ENCODE peak calls at places on chromosome 21, in eight cellular contexts. D is pancreas, A is cardiac fibroblast, R is activated B cell treated with CpG ODN at 0.5 μM for 24 hours, Q is type B pancreatic cell, K is heart left ventricle, P is lower leg skin, O is endothelial cell. H is an unnamed sample.
A peak's percentile ranks its signal among the peaks of the same experiment; 100 is the strongest.

GRCh38 chr21:16002872-16003466 is 273.2 kb downstream of the USP25 start:
- DNase-seq in D (no peak), A (peak; percentile 65), R (no peak), Q (no peak), K (no peak), P (no peak), O (no peak), H (peak; percentile 34)

GRCh38 chr21:42383331-42383730 is 12.5 kb downstream of the TMPRSS3 start:
- DNase-seq in D (no peak), A (no peak), R (no peak), Q (no peak), K (no peak), P (no peak), O (no peak), H (no peak)

GRCh38 chr21:25790122-25790951 is 55.6 kb downstream of the GABPA start:
- DNase-seq in D (no peak), A (peak; percentile 52), R (no peak), Q (no peak), K (no peak), P (no peak), O (no peak), H (peak; percentile 26)

GRCh38 chr21:15809818-15810217 is 80.0 kb downstream of the USP25 start:
- DNase-seq in D (no peak), A (peak; percentile 58), R (no peak), Q (no peak), K (no peak), P (no peak), O (no peak), H (no peak)

GRCh38 chr21:26117972-26118367 is 52.6 kb downstream of the APP start:
- DNase-seq in D (no peak), A (no peak), R (no peak), Q (no peak), K (no peak), P (no peak), O (no peak), H (no peak)

GRCh38 chr21:34526618-34527290 is 14.7 kb upstream of the KCNE1 start:
- DNase-seq in D (peak; percentile 77), A (peak; percentile 100), R (no peak), Q (no peak), K (peak; percentile 85), P (no peak), O (peak; percentile 68), H (peak; percentile 100)

GRCh38 chr21:17554619-17555472 is 42.0 kb downstream of the CXADR start:
- DNase-seq in D (no peak), A (peak; percentile 26), R (no peak), Q (no peak), K (no peak), P (no peak), O (peak; percentile 6), H (peak; percentile 5)

GRCh38 chr21:34889287-34889536 is 159.9 kb downstream of the RUNX1 start:
- DNase-seq in D (peak; percentile 27), A (peak; percentile 80), R (no peak), Q (peak; percentile 78), K (peak; percentile 62), P (peak; percentile 91), O (peak; percentile 51), H (peak; percentile 78)

GRCh38 chr21:37877888-37878684 is 38.2 kb downstream of the KCNJ6 start:
- DNase-seq in D (no peak), A (no peak), R (no peak), Q (no peak), K (no peak), P (no peak), O (no peak), H (no peak)

GRCh38 chr21:40840441-40840840 is 6.5 kb downstream of the DSCAM start:
- DNase-seq in D (no peak), A (no peak), R (no peak), Q (no peak), K (no peak), P (no peak), O (no peak), H (no peak)

GRCh38 chr21:40844935-40845334 is 2.0 kb downstream of the DSCAM start:
- DNase-seq in D (no peak), A (no peak), R (no peak), Q (no peak), K (no peak), P (no peak), O (no peak), H (no peak)

GRCh38 chr21:40839551-40839950 is 7.4 kb downstream of the DSCAM start:
- DNase-seq in D (no peak), A (no peak), R (no peak), Q (no peak), K (no peak), P (no peak), O (no peak), H (no peak)

GRCh38 chr21:40842197-40842552 is 4.8 kb downstream of the DSCAM start:
- DNase-seq in D (no peak), A (no peak), R (no peak), Q (no peak), K (no peak), P (no peak), O (no peak), H (no peak)

DNA sequence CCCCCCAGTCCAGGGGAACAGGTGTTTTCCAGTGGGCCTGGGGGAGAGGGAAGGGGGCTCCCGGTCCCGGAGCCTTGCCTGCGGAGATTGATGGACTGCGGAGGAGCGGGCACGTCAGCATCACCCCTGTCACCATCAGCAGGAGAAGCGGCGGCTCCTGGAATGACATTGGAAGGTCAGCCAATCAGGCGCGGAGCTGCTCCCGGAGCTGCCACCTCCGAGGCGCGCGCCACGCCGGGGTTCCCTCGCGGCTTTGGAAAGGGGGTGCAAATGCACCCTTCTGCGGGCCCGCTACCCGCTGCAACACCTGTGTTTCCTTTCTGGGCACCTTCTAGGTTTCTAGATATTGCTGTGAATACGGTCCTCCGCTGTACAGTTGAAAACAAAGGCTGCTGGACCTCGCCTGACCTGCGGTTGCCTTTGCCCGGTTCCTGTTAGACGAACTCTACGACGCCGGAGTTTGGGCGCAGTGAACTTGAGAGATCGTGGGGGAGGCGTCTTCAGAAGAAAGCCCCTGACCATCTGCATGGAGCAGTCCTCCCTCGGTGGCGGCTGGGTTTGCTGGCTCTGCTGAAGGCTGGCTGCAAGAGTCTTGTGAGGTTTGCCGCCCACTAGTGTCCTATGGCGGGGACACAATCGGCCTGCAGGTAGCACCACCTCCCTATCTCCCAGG is 5.3 kb downstream of the DSCAM start:
- DNase-seq in D (peak; percentile 36), A (no peak), R (no peak), Q (peak; percentile 79), K (peak; percentile 65), P (no peak), O (peak; percentile 63), H (peak; percentile 4)
- TF ChIP-seq CTCF in D (no peak), A (no peak), R (no peak), Q (peak; percentile 73), K (peak; percentile 40), P (no peak), O (peak; percentile 21), H (peak; percentile 35)

GRCh38 chr21:43728467-43729390 is 9.8 kb downstream of the PDXK start:
- DNase-seq in D (peak; percentile 81), A (peak; percentile 98), R (peak; percentile 69), Q (peak; percentile 84), K (peak; percentile 97), P (peak; percentile 98), O (peak; percentile 69), H (peak; percentile 97)
- TF ChIP-seq CTCF in D (no peak), A (no peak), R (no peak), Q (peak; percentile 70), K (peak; percentile 48), P (peak; percentile 86), O (peak; percentile 38), H (no peak)

DNA sequence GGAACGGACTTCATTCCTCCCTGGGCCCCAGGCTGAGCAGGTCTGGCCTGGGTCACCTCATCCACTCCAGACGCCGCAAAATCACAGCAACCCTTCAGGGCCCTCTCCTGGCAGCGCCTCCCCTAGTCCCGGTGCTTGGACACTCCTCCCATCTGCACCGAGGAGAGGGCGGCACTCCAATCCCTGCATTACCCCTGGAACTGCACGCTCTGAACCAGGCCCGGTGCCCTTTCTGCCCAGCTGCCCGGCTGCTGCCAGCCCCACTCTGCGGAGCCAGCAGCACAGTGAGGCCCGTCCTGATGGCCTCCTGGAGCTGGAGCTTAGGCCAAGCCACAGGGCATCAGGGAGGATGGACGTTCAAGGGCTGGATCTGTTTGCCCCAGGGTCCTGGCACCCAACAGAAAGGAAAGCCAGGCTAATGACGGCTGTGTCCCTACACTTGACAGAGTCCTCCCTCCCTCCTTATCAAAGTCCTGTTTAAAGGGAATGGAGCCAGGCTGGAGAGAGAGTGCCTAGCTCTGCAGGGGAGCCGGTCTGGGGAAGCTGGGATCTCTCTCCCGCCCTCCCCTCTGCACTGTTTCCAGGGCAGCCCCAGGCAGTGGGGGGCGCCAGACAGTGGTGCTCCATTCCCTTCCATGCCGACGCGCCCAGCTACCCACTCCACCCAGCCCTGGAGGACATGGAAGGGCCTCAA is 12.7 kb downstream of the COL6A2 start:
- DNase-seq in D (no peak), A (no peak), R (no peak), Q (peak; percentile 60), K (peak; percentile 87), P (peak; percentile 86), O (peak; percentile 2), H (no peak)
- TF ChIP-seq CTCF in D (no peak), A (no peak), R (no peak), Q (no peak), K (no peak), P (no peak), O (no peak), H (peak; percentile 35)

GRCh38 chr21:33373451-33373850 is 29.8 kb upstream of the IFNGR2 start:
- DNase-seq in D (no peak), A (no peak), R (no peak), Q (no peak), K (no peak), P (peak; percentile 63), O (no peak), H (peak; percentile 40)

GRCh38 chr21:33372582-33372981 is 30.6 kb upstream of the IFNGR2 start:
- DNase-seq in D (no peak), A (no peak), R (no peak), Q (no peak), K (no peak), P (peak; percentile 71), O (no peak), H (no peak)

GRCh38 chr21:33377221-33377620 is 26.0 kb upstream of the IFNGR2 start:
- DNase-seq in D (no peak), A (no peak), R (no peak), Q (no peak), K (no peak), P (no peak), O (no peak), H (no peak)

GRCh38 chr21:33374874-33375644 is 28.2 kb upstream of the IFNGR2 start:
- DNase-seq in D (no peak), A (no peak), R (no peak), Q (no peak), K (no peak), P (peak; percentile 34), O (no peak), H (no peak)

DNA sequence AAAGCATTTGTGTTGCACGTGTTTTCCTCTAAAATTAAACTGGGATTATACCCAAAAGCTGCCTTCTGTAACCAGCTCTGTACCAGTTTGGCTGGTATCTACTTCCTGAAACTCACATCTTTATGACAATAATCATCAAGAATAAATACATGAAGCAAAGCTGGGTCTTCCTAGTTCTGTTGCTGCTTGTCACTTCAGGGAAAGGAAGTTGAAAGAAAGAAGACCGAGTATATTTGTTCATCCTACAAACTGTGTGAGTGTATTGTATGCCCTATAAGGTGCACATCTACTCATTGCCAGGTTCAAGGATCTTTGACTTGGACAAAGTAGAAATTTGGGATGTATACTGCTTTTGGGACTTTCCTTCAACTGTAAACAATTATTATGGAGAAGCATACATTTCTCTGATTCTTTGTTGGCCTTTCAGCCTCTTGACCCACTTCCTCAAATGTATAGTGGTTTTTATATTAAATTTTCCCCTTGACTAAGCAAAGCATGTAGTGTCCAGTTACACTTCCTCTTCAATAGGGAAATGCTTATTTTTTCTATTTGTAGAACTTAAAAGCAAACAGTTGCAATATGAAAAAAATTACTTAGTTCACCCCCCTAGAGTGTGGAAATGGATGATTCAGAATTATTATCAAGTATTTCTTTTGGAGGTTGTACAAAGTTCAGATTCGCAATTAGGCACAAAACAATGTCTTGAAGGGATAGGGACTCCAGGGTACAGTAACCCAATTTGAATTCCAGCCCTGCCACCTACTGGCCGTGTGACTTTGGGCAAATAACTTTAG is 28.9 kb upstream of the IFNGR2 start:
- DNase-seq in D (no peak), A (peak; percentile 77), R (no peak), Q (no peak), K (peak; percentile 58), P (peak; percentile 77), O (peak; percentile 57), H (peak; percentile 64)
- TF ChIP-seq CTCF in D (peak; percentile 13), A (peak; percentile 67), R (no peak), Q (peak; percentile 66), K (peak; percentile 71), P (no peak), O (peak; percentile 55), H (peak; percentile 70)

H was measured in AG10803.